ENCODE peak calls at places on chromosomes 11 and 22, in four cellular contexts. Q, V, H and W are unnamed samples.

GRCh38 chr22:40044870-40045834 is 50.4 kb downstream of the FAM83F start:
- DNase-seq in H (peak; percentile 60), V (no peak), Q (peak; percentile 91), W (no peak)

GRCh38 chr22:46803031-46803880 is 40.8 kb downstream of the TBC1D22A start:
- DNase-seq in V (peak; percentile 32), Q (peak; percentile 79), H (peak; percentile 64), W (no peak)

GRCh38 chr22:27151407-27151806 is 494.0 kb downstream of the MIAT start:
- DNase-seq in V (no peak), Q (no peak), H (no peak), W (no peak)

GRCh38 chr11:7511405-7511804 is 2.4 kb upstream of the PPFIBP2 start:
- DNase-seq in Q (no peak), V (peak; percentile 30), H (no peak), W (no peak)

GRCh38 chr11:128981254-128981653 is 38.6 kb upstream of the TP53AIP1 start:
- DNase-seq in H (no peak), Q (no peak), V (no peak), W (no peak)

GRCh38 chr11:94866231-94866827 is 98.2 kb downstream of the AMOTL1 start:
- DNase-seq in V (no peak), H (no peak), Q (no peak), W (no peak)

GRCh38 chr22:49103314-49104052 is 724.2 kb downstream of the BRD1 start:
- DNase-seq in H (no peak), V (no peak), Q (no peak), W (no peak)

GRCh38 chr22:48453751-48454485 is 1373.8 kb downstream of the BRD1 start:
- DNase-seq in V (no peak), H (no peak), Q (peak; percentile 33), W (no peak)

GRCh38 chr11:96215094-96215782 is 127.8 kb downstream of the MAML2 start:
- DNase-seq in H (no peak), V (peak; percentile 57), Q (peak; percentile 75), W (no peak)

GRCh38 chr11:3894128-3894731 is 38.8 kb downstream of the STIM1 start:
- DNase-seq in V (peak; percentile 34), Q (peak; percentile 82), H (no peak), W (no peak)

GRCh38 chr22:24969588-24970301 is 17.2 kb downstream of the KIAA1671 start:
- DNase-seq in H (no peak), Q (no peak), V (peak; percentile 51), W (no peak)

DNA sequence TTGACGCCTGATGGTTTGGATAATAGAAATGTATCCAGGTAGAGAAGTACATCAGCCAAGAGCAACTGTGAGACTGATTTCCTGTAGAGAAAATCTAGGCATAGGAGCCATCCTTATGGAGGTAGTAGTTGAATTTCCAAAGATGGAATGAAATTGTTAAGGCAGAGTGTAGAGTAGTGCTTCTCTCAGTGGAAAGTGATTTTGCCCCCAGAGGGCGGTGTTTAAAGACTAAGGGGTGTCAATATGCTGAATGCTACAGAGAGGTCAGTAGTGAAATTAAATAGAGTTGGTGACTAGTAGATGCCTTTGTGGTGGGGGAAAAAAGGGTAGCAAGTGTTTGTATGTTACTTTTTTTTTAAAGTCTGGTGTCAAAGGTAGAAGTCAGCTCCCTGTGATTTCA is 54.5 kb downstream of the TRIM44 start:
- DNase-seq in Q (no peak), H (no peak), V (no peak), W (no peak)
- TF ChIP-seq CTCF in Q (no peak), H (no peak), V (no peak), W (peak; percentile 34)

DNA sequence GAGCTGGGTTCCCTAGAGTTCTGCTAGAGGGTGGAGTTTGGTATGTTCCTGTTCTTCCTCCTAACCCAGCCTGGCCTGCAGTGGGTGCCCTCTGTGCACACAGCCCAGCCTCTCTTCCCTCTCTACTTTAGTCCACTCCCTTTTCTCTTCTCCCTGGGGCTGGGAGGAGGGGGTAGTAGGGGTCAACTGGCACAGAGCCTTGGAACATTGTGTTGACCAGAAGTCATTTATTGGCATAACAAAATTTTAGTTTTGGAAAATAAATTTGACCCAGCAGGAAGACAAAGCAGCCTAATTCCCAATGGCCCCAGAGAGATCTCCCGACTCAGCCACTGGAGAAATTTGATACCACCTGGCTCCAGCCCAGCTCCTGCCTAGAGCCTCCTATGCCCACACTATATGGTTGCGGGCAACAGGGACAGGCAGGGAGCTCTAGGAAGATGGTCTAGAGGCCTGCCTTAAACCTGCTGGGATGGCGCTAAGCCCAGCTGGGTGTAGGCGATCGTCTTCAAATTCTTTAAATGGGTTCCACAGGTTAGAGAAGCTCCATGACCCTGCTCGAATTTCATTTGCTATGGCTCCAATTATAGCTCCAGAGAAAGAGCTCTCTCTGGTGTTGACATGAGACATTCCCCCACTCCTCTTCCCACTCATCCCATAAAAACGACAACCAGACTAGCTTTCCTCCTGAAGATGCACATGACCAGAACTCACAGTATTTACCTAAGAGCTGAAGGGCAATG is 9.9 kb downstream of the PCSK7 start:
- DNase-seq in V (peak; percentile 94), H (no peak), Q (peak; percentile 92), W (no peak)
- TF ChIP-seq CTCF in V (no peak), H (no peak), Q (no peak), W (peak; percentile 57)

GRCh38 chr11:66006134-66006890 is 4.0 kb downstream of the BANF1 start:
- DNase-seq in Q (peak; percentile 34), V (no peak), H (no peak), W (no peak)

GRCh38 chr11:66002648-66003225 is 434 bp downstream of the BANF1 start:
- DNase-seq in H (no peak), V (peak; percentile 46), Q (no peak), W (no peak)

GRCh38 chr11:66004186-66004585 is 1.9 kb downstream of the BANF1 start:
- DNase-seq in Q (peak; percentile 39), V (no peak), H (no peak), W (no peak)

GRCh38 chr11:66003291-66003690 is 988 bp downstream of the BANF1 start:
- DNase-seq in Q (peak; percentile 56), H (no peak), V (no peak), W (no peak)

DNA sequence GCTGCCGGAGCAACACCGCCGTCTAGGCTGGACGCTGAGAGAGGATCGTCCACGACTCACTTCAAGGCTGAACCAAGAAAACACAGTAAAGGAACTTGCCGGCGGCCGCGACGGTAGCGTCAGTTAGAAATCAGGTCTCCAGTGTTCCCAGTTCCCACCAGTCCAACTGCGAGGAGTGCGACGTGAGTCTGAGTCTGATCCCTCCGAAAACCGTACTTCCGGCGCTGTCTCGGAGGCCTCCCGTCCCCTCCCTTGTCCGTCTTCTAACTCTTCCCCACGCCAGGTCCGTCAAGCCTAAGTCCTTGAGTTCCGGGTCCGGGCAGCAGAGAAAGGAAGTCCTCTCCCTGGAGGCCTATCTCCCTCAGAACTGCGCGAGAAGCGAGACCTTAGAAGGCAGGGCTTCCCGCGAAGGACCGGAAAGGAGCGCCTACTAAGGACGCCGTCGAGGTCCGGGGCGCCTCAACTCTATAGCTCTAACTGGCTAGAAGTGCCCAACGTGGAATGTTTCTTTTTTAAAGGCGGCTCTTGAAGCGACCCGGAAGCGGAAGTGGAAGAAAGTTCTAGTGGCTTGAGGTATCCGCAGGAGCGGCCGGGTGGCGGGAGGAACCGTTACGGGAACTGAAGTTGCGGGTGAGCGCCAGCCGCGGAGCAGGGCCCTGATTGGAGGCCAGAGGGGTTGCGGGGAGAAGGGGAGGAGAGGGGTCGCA is at the start of the genes BANF1 and EIF1AD:
- DNase-seq in H (peak; percentile 90), V (peak; percentile 99), Q (peak; percentile 95), W (peak; percentile 96)
- TF ChIP-seq CTCF in H (no peak), V (no peak), Q (no peak), W (no peak)

GRCh38 chr22:17009640-17010291 is 1.7 kb upstream of the GAB4 start:
- DNase-seq in H (no peak), Q (no peak), V (no peak), W (no peak)
- TF ChIP-seq CTCF in H (no peak), Q (no peak), V (no peak), W (no peak)

GRCh38 chr22:21710156-21710555 is 25.4 kb downstream of the YPEL1 start:
- DNase-seq in Q (no peak), H (no peak), V (no peak), W (no peak)

GRCh38 chr22:21709688-21710087 is 25.9 kb downstream of the YPEL1 start:
- DNase-seq in H (no peak), V (no peak), Q (no peak), W (no peak)

GRCh38 chr22:21707677-21708076 is 27.9 kb downstream of the YPEL1 start:
- DNase-seq in H (no peak), Q (no peak), V (peak; percentile 15), W (no peak)

GRCh38 chr22:21711851-21712250 is 23.7 kb downstream of the YPEL1 start:
- DNase-seq in Q (no peak), V (no peak), H (no peak), W (no peak)

GRCh38 chr22:21708960-21709359 is 26.6 kb downstream of the YPEL1 start:
- DNase-seq in Q (no peak), H (no peak), V (no peak), W (no peak)
- TF ChIP-seq CTCF in Q (no peak), H (no peak), V (no peak), W (no peak)